ENCODE peak calls at places on chromosomes 7 and 10, in six cellular contexts. One of them, this sample, is unnamed.

GRCh38 chr10:47190301-47190700 is 109.7 kb upstream of the GDF10 start:
- DNase-seq in heart right ventricle: no peak
- DNase-seq in thoracic aorta: no peak
- DNase-seq in fibroblast of lung: no peak
- DNase-seq in hepatocyte: no peak
- DNase-seq in psoas muscle: no peak
- DNase-seq in this sample: no peak

GRCh38 chr7:2894118-2894940 is 50.2 kb upstream of the GNA12 start:
- DNase-seq in heart right ventricle: no peak
- DNase-seq in thoracic aorta: no peak
- DNase-seq in fibroblast of lung: no peak
- DNase-seq in hepatocyte: no peak
- DNase-seq in psoas muscle: no peak
- DNase-seq in this sample: peak; percentile 22

GRCh38 chr7:32462966-32463365 is 27.2 kb downstream of the LSM5 start:
- DNase-seq in heart right ventricle: no peak
- DNase-seq in thoracic aorta: no peak
- DNase-seq in fibroblast of lung: no peak
- DNase-seq in hepatocyte: no peak
- DNase-seq in psoas muscle: no peak
- DNase-seq in this sample: no peak

GRCh38 chr10:24826022-24826421 is 102.3 kb upstream of the ARHGAP21 start:
- DNase-seq in heart right ventricle: no peak
- DNase-seq in thoracic aorta: no peak
- DNase-seq in fibroblast of lung: peak; percentile 87
- DNase-seq in hepatocyte: peak; percentile 21
- DNase-seq in psoas muscle: no peak
- DNase-seq in this sample: no peak

GRCh38 chr10:119596537-119597404 is at the start of gene TIAL1:
- DNase-seq in heart right ventricle: peak; percentile 95
- DNase-seq in thoracic aorta: peak; percentile 91
- DNase-seq in fibroblast of lung: peak; percentile 100
- DNase-seq in hepatocyte: peak; percentile 99
- DNase-seq in psoas muscle: peak; percentile 98
- DNase-seq in this sample: peak; percentile 78

GRCh38 chr7:69598081-69598486 is at the start of gene AUTS2:
- DNase-seq in heart right ventricle: peak; percentile 88
- DNase-seq in thoracic aorta: peak; percentile 57
- DNase-seq in fibroblast of lung: peak; percentile 85
- DNase-seq in hepatocyte: peak; percentile 96
- DNase-seq in psoas muscle: peak; percentile 89
- DNase-seq in this sample: peak; percentile 16

GRCh38 chr7:121202834-121203233 is 126.0 kb upstream of the WNT16 start:
- DNase-seq in heart right ventricle: no peak
- DNase-seq in thoracic aorta: no peak
- DNase-seq in fibroblast of lung: no peak
- DNase-seq in hepatocyte: no peak
- DNase-seq in psoas muscle: no peak
- DNase-seq in this sample: no peak

GRCh38 chr7:145269418-145270161 is 433.7 kb upstream of the TPK1 start:
- DNase-seq in heart right ventricle: no peak
- DNase-seq in thoracic aorta: no peak
- DNase-seq in fibroblast of lung: no peak
- DNase-seq in hepatocyte: no peak
- DNase-seq in psoas muscle: no peak
- DNase-seq in this sample: no peak

GRCh38 chr10:95467162-95467599 is 94.0 kb downstream of the SORBS1 start:
- DNase-seq in heart right ventricle: peak; percentile 47
- DNase-seq in thoracic aorta: no peak
- DNase-seq in fibroblast of lung: no peak
- DNase-seq in hepatocyte: peak; percentile 83
- DNase-seq in psoas muscle: peak; percentile 58
- DNase-seq in this sample: no peak

GRCh38 chr7:84688671-84689070 is 494.1 kb upstream of the SEMA3A start:
- DNase-seq in heart right ventricle: no peak
- DNase-seq in thoracic aorta: no peak
- DNase-seq in fibroblast of lung: no peak
- DNase-seq in hepatocyte: no peak
- DNase-seq in psoas muscle: no peak
- DNase-seq in this sample: no peak

GRCh38 chr10:111756541-111757061 is 427.0 kb downstream of the GPAM start:
- DNase-seq in heart right ventricle: no peak
- DNase-seq in thoracic aorta: no peak
- DNase-seq in fibroblast of lung: no peak
- DNase-seq in hepatocyte: peak; percentile 78
- DNase-seq in psoas muscle: peak; percentile 12
- DNase-seq in this sample: no peak

GRCh38 chr7:19119901-19120486 is 2.6 kb upstream of the TWIST1 start:
- DNase-seq in heart right ventricle: no peak
- DNase-seq in thoracic aorta: no peak
- DNase-seq in fibroblast of lung: no peak
- DNase-seq in hepatocyte: no peak
- DNase-seq in psoas muscle: no peak
- DNase-seq in this sample: no peak

GRCh38 chr10:122078965-122079401 is 90.0 kb downstream of the TACC2 start:
- DNase-seq in heart right ventricle: peak; percentile 48
- DNase-seq in thoracic aorta: no peak
- DNase-seq in fibroblast of lung: peak; percentile 62
- DNase-seq in hepatocyte: no peak
- DNase-seq in psoas muscle: no peak
- DNase-seq in this sample: no peak

GRCh38 chr10:15672469-15672868 is 47.3 kb downstream of the ITGA8 start:
- DNase-seq in heart right ventricle: no peak
- DNase-seq in thoracic aorta: no peak
- DNase-seq in fibroblast of lung: no peak
- DNase-seq in hepatocyte: no peak
- DNase-seq in psoas muscle: no peak
- DNase-seq in this sample: no peak

GRCh38 chr10:91700273-91700672 is 67.4 kb upstream of the PPP1R3C start:
- DNase-seq in heart right ventricle: no peak
- DNase-seq in thoracic aorta: peak; percentile 15
- DNase-seq in fibroblast of lung: no peak
- DNase-seq in hepatocyte: no peak
- DNase-seq in psoas muscle: no peak
- DNase-seq in this sample: no peak

GRCh38 chr10:114724295-114724694 is 66.2 kb upstream of the ABLIM1 start:
- DNase-seq in heart right ventricle: no peak
- DNase-seq in thoracic aorta: no peak
- DNase-seq in fibroblast of lung: no peak
- DNase-seq in hepatocyte: no peak
- DNase-seq in psoas muscle: no peak
- DNase-seq in this sample: no peak

GRCh38 chr7:29179110-29179509 is 15.5 kb upstream of the CHN2 start:
- DNase-seq in heart right ventricle: no peak
- DNase-seq in thoracic aorta: no peak
- DNase-seq in fibroblast of lung: no peak
- DNase-seq in hepatocyte: no peak
- DNase-seq in psoas muscle: no peak
- DNase-seq in this sample: no peak

GRCh38 chr10:124004372-124004928 is 88.9 kb downstream of the CHST15 start:
- DNase-seq in heart right ventricle: no peak
- DNase-seq in thoracic aorta: no peak
- DNase-seq in fibroblast of lung: no peak
- DNase-seq in hepatocyte: no peak
- DNase-seq in psoas muscle: no peak
- DNase-seq in this sample: no peak

GRCh38 chr7:64294701-64295420 is 18.9 kb upstream of the ZNF736 start:
- DNase-seq in heart right ventricle: no peak
- DNase-seq in thoracic aorta: no peak
- DNase-seq in fibroblast of lung: no peak
- DNase-seq in hepatocyte: no peak
- DNase-seq in psoas muscle: no peak
- DNase-seq in this sample: no peak
- H3K9me3 ChIP-seq in heart right ventricle: no peaks in the 10 kb centered on the region
- H3K9me3 ChIP-seq in thoracic aorta: no peaks in the 10 kb centered on the region
- H3K9me3 ChIP-seq in fibroblast of lung: no peaks in the 10 kb centered on the region
- H3K9me3 ChIP-seq in hepatocyte: no peaks in the 10 kb centered on the region
- H3K9me3 ChIP-seq in psoas muscle: no peaks in the 10 kb centered on the region
- H3K9me3 ChIP-seq in this sample: no peaks in the 10 kb centered on the region

DNA sequence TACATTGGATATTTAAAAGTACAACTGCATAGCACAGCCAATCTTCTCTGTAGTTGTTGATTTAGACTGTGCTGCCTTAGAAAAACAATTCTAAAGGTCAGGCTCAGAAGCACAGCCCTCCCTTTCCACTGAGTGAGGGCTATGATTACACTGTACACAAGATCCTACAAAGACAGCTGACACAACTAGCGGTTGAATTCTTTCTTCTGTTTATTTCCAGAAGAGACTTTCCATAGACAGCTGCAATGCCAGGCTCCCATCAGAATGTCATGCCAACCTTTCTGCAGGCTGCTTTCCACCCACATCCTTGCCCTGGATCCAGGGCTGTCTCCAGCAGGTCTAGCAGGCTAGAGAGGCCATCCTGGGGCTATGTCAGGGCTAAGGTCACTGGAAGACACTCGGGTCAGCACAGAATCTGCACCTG is 39.3 kb downstream of the FAM13C start:
- DNase-seq in heart right ventricle: no peak
- DNase-seq in thoracic aorta: no peak
- DNase-seq in fibroblast of lung: peak; percentile 66
- DNase-seq in hepatocyte: peak; percentile 43
- DNase-seq in psoas muscle: peak; percentile 53
- DNase-seq in this sample: no peak
- H3K9me3 ChIP-seq in heart right ventricle: no peaks in the 10 kb centered on the region
- H3K9me3 ChIP-seq in thoracic aorta: no peaks in the 10 kb centered on the region
- H3K9me3 ChIP-seq in fibroblast of lung: no peaks in the 10 kb centered on the region
- H3K9me3 ChIP-seq in hepatocyte: no peaks in the 10 kb centered on the region
- H3K9me3 ChIP-seq in psoas muscle: no peaks in the 10 kb centered on the region
- H3K9me3 ChIP-seq in this sample: no peaks in the 10 kb centered on the region

DNA sequence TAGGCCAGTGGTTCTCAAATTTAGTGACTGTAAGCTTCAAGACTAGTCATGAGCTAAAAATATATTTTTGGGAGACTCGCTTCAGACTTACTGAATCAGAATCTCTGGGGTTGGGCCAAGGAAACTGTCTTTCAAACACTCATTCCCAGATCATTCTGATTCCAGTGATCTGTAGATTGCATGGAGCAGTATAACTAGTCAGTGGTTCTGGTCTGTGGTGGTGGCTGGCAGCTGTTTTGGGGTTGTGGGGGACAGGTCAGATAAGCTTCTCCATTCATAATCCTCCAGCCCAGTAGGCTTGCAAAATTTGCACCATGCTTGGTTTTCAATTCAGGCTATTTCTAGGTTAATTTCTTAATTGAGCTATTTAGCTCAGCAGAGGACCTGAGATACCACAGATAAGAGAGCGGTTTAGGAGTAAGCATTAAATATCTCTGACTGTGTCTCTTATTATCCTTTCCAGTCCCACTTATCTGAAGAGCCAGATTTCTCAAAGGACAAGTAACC is 3.8 kb upstream of the KAT6B start:
- DNase-seq in heart right ventricle: no peak
- DNase-seq in thoracic aorta: no peak
- DNase-seq in fibroblast of lung: peak; percentile 71
- DNase-seq in hepatocyte: no peak
- DNase-seq in psoas muscle: no peak
- DNase-seq in this sample: no peak
- H3K9me3 ChIP-seq in heart right ventricle: no peaks in the 10 kb centered on the region
- H3K9me3 ChIP-seq in thoracic aorta: no peaks in the 10 kb centered on the region
- H3K9me3 ChIP-seq in fibroblast of lung: no peaks in the 10 kb centered on the region
- H3K9me3 ChIP-seq in hepatocyte: no peaks in the 10 kb centered on the region
- H3K9me3 ChIP-seq in psoas muscle: no peaks in the 10 kb centered on the region
- H3K9me3 ChIP-seq in this sample: no peaks in the 10 kb centered on the region

DNA sequence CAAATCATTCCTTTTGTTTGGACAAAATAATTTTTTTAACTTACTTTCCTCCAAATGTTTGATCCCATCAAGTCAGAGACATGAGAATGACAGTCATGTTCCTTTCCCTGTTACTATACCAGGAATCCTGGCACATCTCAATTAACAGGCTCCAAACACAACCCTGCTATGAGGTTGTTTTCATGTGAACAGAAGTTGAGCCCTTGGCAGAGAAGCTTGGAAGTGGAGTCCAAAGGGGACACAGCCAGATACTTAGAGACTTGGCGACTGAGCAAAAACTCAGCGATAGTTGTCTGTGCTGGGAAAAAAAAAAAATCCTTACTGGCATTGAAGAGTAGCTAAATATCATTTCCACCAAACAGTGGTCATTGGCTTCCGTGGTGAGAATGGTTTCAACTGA is 12.8 kb downstream of the TUBAL3 start:
- DNase-seq in heart right ventricle: no peak
- DNase-seq in thoracic aorta: no peak
- DNase-seq in fibroblast of lung: no peak
- DNase-seq in hepatocyte: no peak
- DNase-seq in psoas muscle: no peak
- DNase-seq in this sample: no peak
- H3K9me3 ChIP-seq in heart right ventricle: peaks cover 20% of the 10 kb centered on the region
- H3K9me3 ChIP-seq in thoracic aorta: peaks cover 17% of the 10 kb centered on the region
- H3K9me3 ChIP-seq in fibroblast of lung: no peaks in the 10 kb centered on the region
- H3K9me3 ChIP-seq in hepatocyte: peaks cover 12% of the 10 kb centered on the region
- H3K9me3 ChIP-seq in psoas muscle: peaks cover 18% of the 10 kb centered on the region
- H3K9me3 ChIP-seq in this sample: peaks cover 14% of the 10 kb centered on the region

DNA sequence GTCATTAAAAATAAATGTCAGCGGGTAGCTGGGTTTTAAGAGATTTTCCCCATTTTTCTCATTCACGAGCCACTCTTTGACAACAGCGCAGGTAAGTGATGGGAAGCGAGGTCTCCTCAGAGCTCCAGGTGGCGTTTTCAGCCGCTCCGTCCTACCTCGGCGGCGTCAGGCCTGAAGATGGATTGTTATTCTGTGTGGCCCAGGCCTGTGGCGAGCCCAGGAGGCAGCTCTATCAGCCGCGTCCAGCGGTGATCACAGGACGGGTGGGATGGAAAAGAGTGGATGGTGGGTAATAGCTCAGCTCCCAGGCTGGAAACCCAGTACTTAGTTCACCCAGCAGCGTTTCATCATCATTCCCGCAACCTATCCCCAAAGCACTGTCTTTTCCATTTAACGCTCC is 523.3 kb upstream of the FOXK1 start:
- DNase-seq in heart right ventricle: no peak
- DNase-seq in thoracic aorta: no peak
- DNase-seq in fibroblast of lung: no peak
- DNase-seq in hepatocyte: no peak
- DNase-seq in psoas muscle: no peak
- DNase-seq in this sample: no peak
- H3K9me3 ChIP-seq in heart right ventricle: no peaks in the 10 kb centered on the region
- H3K9me3 ChIP-seq in thoracic aorta: no peaks in the 10 kb centered on the region
- H3K9me3 ChIP-seq in fibroblast of lung: no peaks in the 10 kb centered on the region
- H3K9me3 ChIP-seq in hepatocyte: no peaks in the 10 kb centered on the region
- H3K9me3 ChIP-seq in psoas muscle: no peaks in the 10 kb centered on the region
- H3K9me3 ChIP-seq in this sample: no peaks in the 10 kb centered on the region

GRCh38 chr7:153443031-153443430 is 609.2 kb upstream of the DPP6 start:
- DNase-seq in heart right ventricle: no peak
- DNase-seq in thoracic aorta: no peak
- DNase-seq in fibroblast of lung: no peak
- DNase-seq in hepatocyte: no peak
- DNase-seq in psoas muscle: no peak
- DNase-seq in this sample: no peak
- H3K9me3 ChIP-seq in heart right ventricle: no peaks in the 10 kb centered on the region
- H3K9me3 ChIP-seq in thoracic aorta: no peaks in the 10 kb centered on the region
- H3K9me3 ChIP-seq in fibroblast of lung: no peaks in the 10 kb centered on the region
- H3K9me3 ChIP-seq in hepatocyte: no peaks in the 10 kb centered on the region
- H3K9me3 ChIP-seq in psoas muscle: no peaks in the 10 kb centered on the region
- H3K9me3 ChIP-seq in this sample: no peaks in the 10 kb centered on the region